ENCODE peak calls at places on chromosomes 5 and 9, in ten cellular contexts. P is HepG2, U is mammary epithelial cell, J is esophagus squamous epithelium, V is aorta, O is Panc1, W is DND-41, I is lower lobe of right lung, D is ovary, H is MM.1S. E is an unnamed sample.

GRCh38 chr5:157290156-157290980 is 24.4 kb downstream of the CYFIP2 start:
- DNase-seq in U (peak; percentile 17), O (no peak), H (no peak), W (no peak), J (no peak), I (no peak), D (no peak), P (peak; percentile 70), V (no peak), E (no peak)

GRCh38 chr9:88816591-88816990 is 174.7 kb upstream of the S1PR3 start:
- DNase-seq in U (no peak), P (no peak), D (no peak), O (no peak), I (no peak), H (no peak), V (no peak), W (no peak), J (no peak), E (no peak)

GRCh38 chr5:146872191-146872590 is 6.4 kb downstream of the PPP2R2B start:
- DNase-seq in V (no peak), H (no peak), O (no peak), D (no peak), I (no peak), P (no peak), J (no peak), U (no peak), W (no peak), E (no peak)

GRCh38 chr5:75037106-75037505 is 15.3 kb downstream of the GCNT4 start:
- DNase-seq in I (no peak), H (no peak), U (peak; percentile 99), D (no peak), W (no peak), O (no peak), V (no peak), J (no peak), P (peak; percentile 16), E (no peak)

GRCh38 chr5:175797521-175798038 is 73.8 kb upstream of the CPLX2 start:
- DNase-seq in J (no peak), P (peak; percentile 40), O (no peak), H (no peak), D (no peak), I (no peak), U (no peak), V (no peak), W (no peak), E (peak; percentile 99)

GRCh38 chr5:95417971-95418370 is 26.8 kb downstream of the FAM81B start:
- DNase-seq in I (no peak), V (no peak), U (peak; percentile 62), D (no peak), J (no peak), P (no peak), H (no peak), O (peak; percentile 59), W (no peak), E (no peak)

GRCh38 chr5:142057697-142058056 is 44.9 kb upstream of the GNPDA1 start:
- DNase-seq in W (no peak), H (no peak), D (no peak), P (no peak), J (no peak), O (no peak), U (peak; percentile 78), V (no peak), I (no peak), E (no peak)

GRCh38 chr5:167511-167910 is 23.8 kb upstream of the LRRC14B start:
- DNase-seq in P (no peak), H (no peak), W (no peak), I (no peak), J (no peak), O (no peak), V (peak; percentile 64), U (no peak), D (no peak), E (no peak)

GRCh38 chr9:126307306-126308061 is 19.1 kb upstream of the MVB12B start:
- DNase-seq in I (no peak), H (no peak), W (no peak), V (no peak), O (no peak), D (no peak), P (no peak), U (no peak), J (no peak), E (no peak)

GRCh38 chr9:119284587-119285337 is 84.5 kb downstream of the BRINP1 start:
- DNase-seq in H (no peak), I (no peak), U (no peak), O (no peak), V (no peak), D (no peak), J (no peak), W (no peak), P (no peak), E (no peak)

GRCh38 chr5:34930527-34930844 is 1.1 kb downstream of the DNAJC21 start:
- DNase-seq in I (no peak), P (no peak), J (no peak), W (no peak), U (peak; percentile 20), H (no peak), D (no peak), V (no peak), O (no peak), E (no peak)

GRCh38 chr5:54761213-54761701 is 224.1 kb downstream of the ESM1 start:
- DNase-seq in U (no peak), P (no peak), I (no peak), H (no peak), D (no peak), J (no peak), V (no peak), W (no peak), O (no peak), E (no peak)

GRCh38 chr5:34534237-34535108 is 121.7 kb upstream of the RAI14 start:
- DNase-seq in U (peak; percentile 86), P (peak; percentile 14), J (no peak), I (no peak), H (peak; percentile 58), W (no peak), O (no peak), D (no peak), V (no peak), E (no peak)

GRCh38 chr5:175082866-175083590 is 358.6 kb downstream of the MSX2 start:
- DNase-seq in U (no peak), P (no peak), I (no peak), H (no peak), V (no peak), O (no peak), W (no peak), D (no peak), J (no peak), E (no peak)

GRCh38 chr5:140146523-140146842 is 20.7 kb downstream of the IGIP start:
- DNase-seq in D (no peak), J (no peak), O (no peak), W (no peak), U (no peak), I (no peak), P (no peak), V (no peak), H (no peak), E (no peak)

GRCh38 chr5:140145818-140146522 is 20.2 kb downstream of the IGIP start:
- DNase-seq in O (no peak), P (peak; percentile 38), V (peak; percentile 93), U (peak; percentile 44), J (no peak), H (peak; percentile 56), W (no peak), D (peak; percentile 68), I (peak; percentile 83), E (peak; percentile 48)

GRCh38 chr5:140143521-140144258 is 18.0 kb downstream of the IGIP start:
- DNase-seq in V (no peak), H (no peak), U (no peak), D (no peak), O (no peak), W (no peak), P (no peak), J (no peak), I (no peak), E (no peak)

GRCh38 chr5:140147460-140147859 is 21.7 kb downstream of the IGIP start:
- DNase-seq in W (no peak), O (no peak), U (no peak), H (no peak), V (no peak), P (no peak), D (no peak), I (no peak), J (no peak), E (no peak)

GRCh38 chr5:140145223-140145622 is 19.5 kb downstream of the IGIP start:
- DNase-seq in J (no peak), I (no peak), U (no peak), D (no peak), O (no peak), P (no peak), W (no peak), H (no peak), V (no peak), E (no peak)
- H3K27ac ChIP-seq in J (no peak overlapping the region), I (no peak overlapping the region), U (no peak overlapping the region), D (no peak overlapping the region), O (no peak overlapping the region), P (no peak overlapping the region), W (no peak overlapping the region), H (no peak overlapping the region), V (no peak overlapping the region), E (no peak overlapping the region)

DNA sequence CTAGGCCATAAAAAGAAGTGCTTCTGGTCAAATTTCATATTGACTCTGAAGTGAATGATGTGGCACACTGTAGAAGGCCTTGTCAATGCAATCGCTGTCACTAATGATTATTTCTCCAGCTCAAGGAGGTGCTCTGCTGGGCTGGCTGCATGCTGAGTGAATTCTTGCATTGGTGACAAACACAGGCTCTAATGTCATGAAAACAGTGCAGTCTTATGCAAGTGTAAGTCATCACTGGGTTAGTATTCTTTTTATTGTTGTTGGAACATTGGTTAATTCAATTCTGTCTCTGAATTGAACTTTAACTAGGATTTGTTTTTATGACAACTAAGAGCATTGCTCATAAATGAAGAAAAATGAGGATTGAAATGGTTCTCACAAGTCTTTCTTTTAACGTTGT is 57.3 kb upstream of the CD180 start:
- DNase-seq in J (no peak), U (no peak), V (no peak), D (no peak), H (no peak), W (no peak), O (no peak), P (no peak), I (no peak), E (no peak)
- H3K36me3 ChIP-seq in J (no peaks in the 10 kb centered on the region), U (no peaks in the 10 kb centered on the region), V (no peaks in the 10 kb centered on the region), D (no peaks in the 10 kb centered on the region), H (no peaks in the 10 kb centered on the region), W (no peaks in the 10 kb centered on the region), O (no peaks in the 10 kb centered on the region), P (no peaks in the 10 kb centered on the region), I (no peaks in the 10 kb centered on the region), E (no peaks in the 10 kb centered on the region)

GRCh38 chr5:179239256-179240135 is 105.8 kb downstream of the ADAMTS2 start:
- DNase-seq in U (no peak), D (no peak), I (no peak), W (no peak), P (no peak), V (peak; percentile 68), J (no peak), H (no peak), O (no peak), E (no peak)
- H3K9me3 ChIP-seq in U (peaks cover 55% of the 10 kb centered on the region), D (no peaks in the 10 kb centered on the region), I (no peaks in the 10 kb centered on the region), W (peaks cover 3% of the 10 kb centered on the region), P (no peaks in the 10 kb centered on the region), V (no peaks in the 10 kb centered on the region), J (no peaks in the 10 kb centered on the region), H (no peaks in the 10 kb centered on the region), O (no peaks in the 10 kb centered on the region), E (no peaks in the 10 kb centered on the region)

DNA sequence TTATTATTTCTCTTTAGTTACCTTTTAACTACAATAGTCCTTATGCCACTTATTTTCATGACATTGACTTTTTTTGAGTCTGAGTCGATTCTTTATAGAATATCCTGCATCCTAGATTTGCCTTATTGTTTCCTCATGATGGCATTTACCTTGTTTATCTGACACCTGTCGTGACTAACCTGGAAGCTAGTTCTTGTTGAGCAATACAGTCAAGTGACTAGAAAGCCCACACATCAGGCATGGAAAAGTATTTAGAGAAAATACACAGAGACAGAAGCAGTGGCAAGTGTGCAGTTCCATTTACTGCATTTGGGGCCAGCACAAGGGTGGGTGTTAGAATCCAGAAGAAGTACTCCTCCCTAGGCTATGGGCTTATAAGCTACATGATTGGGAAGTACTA is 97.8 kb downstream of the ERMP1 start:
- DNase-seq in J (no peak), P (no peak), U (no peak), D (no peak), O (no peak), V (no peak), I (no peak), W (no peak), H (no peak), E (no peak)
- H3K27ac ChIP-seq in J (no peak overlapping the region), P (no peak overlapping the region), U (no peak overlapping the region), D (no peak overlapping the region), O (no peak overlapping the region), V (no peak overlapping the region), I (no peak overlapping the region), W (no peak overlapping the region), H (no peak overlapping the region), E (no peak overlapping the region)

E was measured in WERI-Rb-1.